ENCODE peak calls at places on chromosomes 2 and 18, in five cellular contexts. A is ovary, N is H7, T is OCI-M1, L is B cell. U is an unnamed sample.

GRCh38 chr2:143787674-143788073 is 658.5 kb downstream of the ARHGAP15 start:
- DNase-seq in A (no peak), N (no peak), T (no peak), L (no peak), U (no peak)

GRCh38 chr18:79951545-79952456 is at the start of gene SLC66A2:
- DNase-seq in A (peak; percentile 89), N (peak; percentile 98), T (peak; percentile 90), L (peak; percentile 89), U (peak; percentile 100)

GRCh38 chr2:139969301-139969700 is 1189.1 kb upstream of the NXPH2 start:
- DNase-seq in A (no peak), N (no peak), T (no peak), L (no peak), U (no peak)

GRCh38 chr2:1047485-1047884 is 96.8 kb downstream of the SNTG2 start:
- DNase-seq in A (no peak), N (no peak), T (peak; percentile 8), L (no peak), U (no peak)

GRCh38 chr18:26057208-26057821 is 33.1 kb downstream of the SS18 start:
- DNase-seq in A (peak; percentile 17), N (no peak), T (no peak), L (no peak), U (peak; percentile 7)

GRCh38 chr2:174436351-174436750 is 40.8 kb downstream of the SCRN3 start:
- DNase-seq in A (no peak), N (no peak), T (no peak), L (no peak), U (no peak)

GRCh38 chr18:40673150-40673549 is 1281.9 kb upstream of the PIK3C3 start:
- DNase-seq in A (no peak), N (no peak), T (no peak), L (no peak), U (no peak)

GRCh38 chr2:157625311-157625710 is 3.4 kb downstream of the ACVR1C start:
- DNase-seq in A (no peak), N (no peak), T (peak; percentile 68), L (no peak), U (no peak)

GRCh38 chr2:213065583-213066444 is 85.6 kb downstream of the IKZF2 start:
- DNase-seq in A (no peak), N (peak; percentile 13), T (peak; percentile 65), L (peak; percentile 41), U (peak; percentile 15)

U was measured in nephron progenitor cell.